ENCODE peak calls at places on chromosomes 4 and X, in four cellular contexts. Q is cardiac muscle cell, M is HCT116, K is lung. A is an unnamed sample.

GRCh38 chrX:3549442-3549875 is 164.0 kb downstream of the PRKX start:
- DNase-seq in Q (peak; percentile 54), M (no peak), K (no peak), A (no peak)

GRCh38 chr4:154013576-154013975 is 224.7 kb upstream of the SFRP2 start:
- DNase-seq in Q (no peak), M (no peak), K (no peak), A (no peak)

GRCh38 chr4:37674446-37674845 is 11.7 kb downstream of the RELL1 start:
- DNase-seq in Q (no peak), M (no peak), K (no peak), A (no peak)

GRCh38 chrX:46967547-46967946 is 55.3 kb downstream of the JADE3 start:
- DNase-seq in Q (no peak), M (no peak), K (no peak), A (no peak)

GRCh38 chr4:170089743-170090666 is at the start of gene AADAT:
- DNase-seq in Q (peak; percentile 82), M (peak; percentile 73), K (peak; percentile 82), A (no peak)

GRCh38 chr4:149045731-149046130 is 603.5 kb upstream of the NR3C2 start:
- DNase-seq in Q (no peak), M (no peak), K (no peak), A (no peak)

GRCh38 chrX:24553016-24553415 is 87.9 kb downstream of the PDK3 start:
- DNase-seq in Q (peak; percentile 64), M (no peak), K (no peak), A (no peak)

GRCh38 chr4:70836081-70836480 is 3.6 kb downstream of the GRSF1 start:
- DNase-seq in Q (no peak), M (no peak), K (no peak), A (no peak)

GRCh38 chr4:63493265-63493664 is 916.0 kb downstream of the TECRL start:
- DNase-seq in Q (no peak), M (no peak), K (no peak), A (no peak)

GRCh38 chr4:5887361-5888221 is 5.3 kb downstream of the CRMP1 start:
- DNase-seq in Q (no peak), M (no peak), K (no peak), A (no peak)

GRCh38 chrX:97215166-97215565 is 331.5 kb downstream of the RPA4 start:
- DNase-seq in Q (no peak), M (no peak), K (no peak), A (no peak)

GRCh38 chr4:82589756-82590155 is 28.0 kb upstream of the TMEM150C start:
- DNase-seq in Q (no peak), M (no peak), K (no peak), A (no peak)

GRCh38 chr4:115851918-115852766 is 738.7 kb upstream of the NDST4 start:
- DNase-seq in Q (no peak), M (peak; percentile 51), K (peak; percentile 42), A (no peak)

GRCh38 chr4:147398556-147398955 is 82.3 kb upstream of the EDNRA start:
- DNase-seq in Q (peak; percentile 27), M (no peak), K (no peak), A (no peak)

GRCh38 chrX:113370001-113370400 is 529.4 kb upstream of the AMOT start:
- DNase-seq in Q (no peak), M (no peak), K (no peak), A (no peak)

GRCh38 chr4:37381040-37381668 is 136.6 kb downstream of the NWD2 start:
- DNase-seq in Q (no peak), M (no peak), K (no peak), A (no peak)

GRCh38 chr4:127783971-127784519 is 1.9 kb downstream of the HSPA4L start:
- DNase-seq in Q (no peak), M (no peak), K (no peak), A (no peak)

GRCh38 chr4:122632396-122633143 is 11.7 kb upstream of the IL21 start:
- DNase-seq in Q (peak; percentile 7), M (no peak), K (no peak), A (no peak)

GRCh38 chr4:78904143-78904542 is 35.1 kb downstream of the PAQR3 start:
- DNase-seq in Q (no peak), M (no peak), K (no peak), A (no peak)

GRCh38 chr4:42641696-42642095 is 15.2 kb downstream of the ATP8A1 start:
- DNase-seq in Q (no peak), M (no peak), K (no peak), A (no peak)

GRCh38 chr4:23504094-23504493 is 385.8 kb downstream of the PPARGC1A start:
- DNase-seq in Q (no peak), M (no peak), K (no peak), A (no peak)

GRCh38 chr4:54498661-54499111 is 159.1 kb upstream of the KIT start:
- DNase-seq in Q (peak; percentile 17), M (no peak), K (no peak), A (peak; percentile 98)

GRCh38 chrX:22165732-22166457 is 106.8 kb upstream of the CBLL2 start:
- DNase-seq in Q (peak; percentile 23), M (no peak), K (no peak), A (no peak)

GRCh38 chr4:109816082-109816442 is 500 bp downstream of the GAR1 start:
- DNase-seq in Q (no peak), M (no peak), K (no peak), A (no peak)

GRCh38 chr4:78288327-78288726 is 231.2 kb downstream of the FRAS1 start:
- DNase-seq in Q (peak; percentile 56), M (no peak), K (no peak), A (no peak)

GRCh38 chrX:12610079-12610478 is 181.1 kb upstream of the PRPS2 start:
- DNase-seq in Q (peak; percentile 60), M (no peak), K (no peak), A (peak; percentile 95)

GRCh38 chrX:110317079-110317819 is 636 bp downstream of the AMMECR1 start:
- DNase-seq in Q (no peak), M (no peak), K (peak; percentile 31), A (no peak)

DNA sequence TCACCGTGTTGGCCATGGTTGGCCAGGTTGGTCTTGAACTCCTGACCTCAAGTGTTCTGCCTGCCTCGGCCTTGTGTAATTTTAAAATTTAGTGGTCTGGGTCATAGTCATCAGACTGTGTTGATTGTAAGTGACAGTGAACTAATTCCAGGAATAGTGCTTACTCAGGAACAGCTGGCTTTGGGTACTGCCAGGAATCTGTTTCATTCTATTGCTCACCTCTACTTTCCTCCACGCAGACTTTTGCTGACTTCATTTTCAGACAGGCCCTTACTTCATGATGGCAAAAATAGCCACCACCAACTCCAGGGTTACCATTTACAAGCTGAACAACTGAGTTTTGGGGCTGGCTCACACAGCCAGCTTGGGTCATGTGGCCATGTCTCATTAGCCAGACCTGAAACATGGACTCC is 54.6 kb downstream of the FNIP2 start:
- DNase-seq in Q (peak; percentile 36), M (no peak), K (no peak), A (no peak)
- H3K4me1 ChIP-seq in Q (peaks cover 81% of the 10 kb centered on the region), M (no peaks in the 10 kb centered on the region), K (peaks cover 62% of the 10 kb centered on the region), A (peaks cover 20% of the 10 kb centered on the region)

DNA sequence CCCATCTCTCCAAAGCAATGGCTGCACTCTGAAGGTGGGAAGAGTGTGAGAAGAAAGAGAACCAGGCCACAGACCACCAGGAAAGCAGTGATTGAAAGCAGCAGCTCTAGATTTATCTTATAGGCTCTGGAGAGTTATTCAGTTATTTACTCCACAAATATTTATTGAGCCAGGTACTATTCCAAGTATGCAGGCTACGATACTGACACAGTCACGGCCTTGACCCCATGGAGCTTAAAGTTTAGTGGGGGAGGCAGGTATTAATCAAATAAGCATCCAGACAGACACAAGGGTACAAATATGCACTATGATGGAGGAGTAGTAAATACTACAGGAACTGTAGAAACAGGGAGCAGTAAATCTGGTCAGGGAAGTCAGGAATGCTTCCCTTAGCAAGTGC is 2.8 kb downstream of the TMEM185A start:
- DNase-seq in Q (no peak), M (no peak), K (no peak), A (no peak)
- H3K4me1 ChIP-seq in Q (peaks cover 11% of the 10 kb centered on the region), M (peaks cover 2% of the 10 kb centered on the region), K (peaks cover 4% of the 10 kb centered on the region), A (peaks cover 35% of the 10 kb centered on the region)

GRCh38 chr4:168651864-168652263 is 155.0 kb downstream of the PALLD start:
- DNase-seq in Q (no peak), M (no peak), K (no peak), A (no peak)
- H3K4me1 ChIP-seq in Q (peaks cover 14% of the 10 kb centered on the region), M (peaks cover 89% of the 10 kb centered on the region), K (peaks cover 12% of the 10 kb centered on the region), A (peaks cover 29% of the 10 kb centered on the region)

GRCh38 chr4:76687730-76688441 is 210.1 kb downstream of the SOWAHB start:
- DNase-seq in Q (no peak), M (no peak), K (no peak), A (no peak)
- H3K4me1 ChIP-seq in Q (peaks cover 37% of the 10 kb centered on the region), M (peaks cover 2% of the 10 kb centered on the region), K (peaks cover 8% of the 10 kb centered on the region), A (peaks cover 18% of the 10 kb centered on the region)

GRCh38 chr4:56654238-56654632 is 26.9 kb downstream of the HOPX start:
- DNase-seq in Q (peak; percentile 49), M (no peak), K (no peak), A (no peak)

GRCh38 chr4:56655209-56655626 is 25.9 kb downstream of the HOPX start:
- DNase-seq in Q (peak; percentile 29), M (no peak), K (no peak), A (no peak)

GRCh38 chr4:56655627-56656345 is 25.3 kb downstream of the HOPX start:
- DNase-seq in Q (no peak), M (no peak), K (no peak), A (no peak)

GRCh38 chr4:56651071-56651384 is 30.1 kb downstream of the HOPX start:
- DNase-seq in Q (no peak), M (no peak), K (no peak), A (no peak)

DNA sequence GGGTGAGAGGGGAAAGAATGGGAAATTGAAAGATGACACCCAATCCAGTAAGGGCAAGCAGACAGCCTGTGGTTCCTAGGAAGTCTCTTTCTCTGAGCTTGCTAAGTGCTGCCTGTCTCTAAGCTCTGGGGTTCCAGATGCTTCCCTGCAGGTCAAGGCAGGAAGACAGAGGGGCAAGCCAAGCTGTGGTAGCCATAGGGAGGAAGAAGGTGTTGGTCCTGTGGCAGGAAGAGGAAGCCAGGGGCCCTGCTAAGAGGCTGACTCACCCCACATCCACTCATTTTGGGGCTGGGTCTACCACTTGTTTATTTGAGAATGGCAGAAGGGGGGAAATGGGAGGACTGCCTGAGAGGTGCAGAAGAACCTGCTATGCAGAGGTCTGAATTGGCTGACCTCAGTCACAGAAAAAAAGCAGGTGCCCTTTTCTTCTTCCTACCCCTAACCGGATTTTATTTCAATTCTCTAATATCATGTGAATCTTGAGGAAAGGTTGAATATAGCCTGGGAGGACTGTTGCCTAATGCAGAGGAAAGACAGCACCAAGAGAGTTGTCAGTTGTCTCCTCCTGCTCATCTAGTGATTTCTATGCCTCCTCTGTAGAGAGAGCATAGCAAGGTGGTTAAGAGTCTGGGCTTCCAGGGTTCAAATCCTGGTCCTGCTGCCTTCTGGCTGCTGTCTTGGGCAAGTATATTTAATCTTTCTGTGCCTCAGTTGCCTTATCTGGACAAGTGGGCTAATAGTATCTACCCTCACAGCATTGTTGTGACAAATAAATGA is 27.4 kb downstream of the HOPX start:
- DNase-seq in Q (no peak), M (no peak), K (no peak), A (no peak)
- H3K4me1 ChIP-seq in Q (no peaks in the 10 kb centered on the region), M (no peaks in the 10 kb centered on the region), K (no peaks in the 10 kb centered on the region), A (peaks cover 33% of the 10 kb centered on the region)

DNA sequence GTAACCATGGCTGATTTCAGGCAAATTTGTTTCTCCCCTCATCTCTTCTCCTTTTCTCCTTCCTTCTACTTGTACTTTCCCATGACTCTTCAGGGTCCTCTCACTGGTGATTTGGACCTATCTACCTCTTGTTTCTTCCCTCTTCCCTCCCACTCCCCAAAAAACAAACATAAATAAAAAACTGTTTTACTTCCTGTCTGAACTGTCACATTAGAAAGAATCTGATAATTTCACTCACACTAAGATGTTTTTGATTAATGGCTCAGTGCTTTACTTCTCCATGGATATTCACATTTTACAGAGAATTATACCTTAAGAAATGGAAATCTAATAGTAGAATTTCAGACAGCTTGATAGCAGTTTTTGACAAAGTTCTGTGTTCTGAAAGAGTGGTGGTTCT is 7.2 kb downstream of the STK26 start:
- DNase-seq in Q (no peak), M (no peak), K (no peak), A (no peak)
- H3K4me1 ChIP-seq in Q (peaks cover 42% of the 10 kb centered on the region), M (no peaks in the 10 kb centered on the region), K (no peaks in the 10 kb centered on the region), A (no peaks in the 10 kb centered on the region)

A was measured in keratinocyte.